ENCODE peak calls at places on chromosomes 12 and 14, in six cellular contexts. C is endothelial cell, X is B cell, R is sigmoid colon, B is HFFc6, M is Panc1. Z is an unnamed sample.

GRCh38 chr12:93390565-93391297 is 13.0 kb downstream of the NUDT4 start:
- DNase-seq in R (no peak), C (no peak), X (peak), B (no peak), M (no peak), Z (no peak)

GRCh38 chr12:93776581-93777018 is 99.4 kb downstream of the CRADD start:
- DNase-seq in B (peak), C (no peak), M (no peak), R (no peak), X (no peak), Z (no peak)

GRCh38 chr14:68363841-68364711 is 428.8 kb downstream of the ZFP36L1 start:
- DNase-seq in C (peak), M (no peak), B (no peak), X (no peak), R (peak), Z (no peak)

GRCh38 chr12:12528361-12529092 is 34.1 kb downstream of the DUSP16 start:
- DNase-seq in X (no peak), R (no peak), M (no peak), B (no peak), C (no peak), Z (no peak)

GRCh38 chr12:89556976-89557375 is 31.1 kb upstream of the POC1B start:
- DNase-seq in C (no peak), B (no peak), R (no peak), M (no peak), X (no peak), Z (no peak)

GRCh38 chr12:114167431-114167830 is 201.3 kb upstream of the RBM19 start:
- DNase-seq in B (peak), R (no peak), M (no peak), C (no peak), X (no peak), Z (no peak)

GRCh38 chr12:63952980-63953379 is 108.5 kb downstream of the SRGAP1 start:
- DNase-seq in M (no peak), B (no peak), C (no peak), R (no peak), X (no peak), Z (no peak)

GRCh38 chr14:37559386-37559785 is 35.7 kb downstream of the FOXA1 start:
- DNase-seq in M (no peak), R (no peak), B (no peak), C (no peak), X (no peak), Z (no peak)

GRCh38 chr12:16003460-16003859 is 92.3 kb downstream of the DERA start:
- DNase-seq in M (no peak), R (no peak), X (no peak), B (no peak), C (no peak), Z (no peak)

GRCh38 chr14:22438742-22439141 is 150.3 kb downstream of the DAD1 start:
- DNase-seq in M (no peak), B (no peak), R (no peak), X (no peak), C (no peak), Z (no peak)

GRCh38 chr14:33335366-33335765 is 396.7 kb downstream of the NPAS3 start:
- DNase-seq in R (no peak), M (no peak), C (no peak), X (no peak), B (no peak), Z (no peak)

GRCh38 chr14:74953686-74954085 is 1.7 kb downstream of the PGF start:
- DNase-seq in B (no peak), R (no peak), M (no peak), C (no peak), X (no peak), Z (no peak)

GRCh38 chr12:6059221-6059620 is 65.2 kb downstream of the VWF start:
- DNase-seq in M (no peak), R (no peak), C (no peak), X (no peak), B (no peak), Z (no peak)
- TF ChIP-seq CTCF in M (no peak), R (no peak), C (no peak), X (no peak), B (no peak), Z (no peak)

DNA sequence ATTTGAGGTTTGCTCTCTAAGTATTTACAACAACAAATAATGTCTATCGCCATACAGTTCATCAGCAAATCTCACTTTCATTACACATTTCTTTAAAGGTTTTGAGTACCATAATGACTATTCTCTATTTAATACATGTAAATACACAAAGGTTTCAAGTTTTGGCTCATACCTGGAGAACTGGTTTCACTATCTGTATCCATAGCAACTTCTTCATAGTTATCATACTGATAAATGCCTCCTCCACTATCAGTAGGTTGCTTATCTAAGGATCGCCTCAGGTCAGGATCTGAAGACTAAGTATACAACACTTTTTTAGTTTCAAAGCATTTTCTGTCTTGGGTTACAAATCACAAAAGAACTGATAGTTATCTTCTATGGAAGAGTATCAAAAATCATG is 21.4 kb downstream of the ZFC3H1 start:
- DNase-seq in X (no peak), B (no peak), M (no peak), C (no peak), R (no peak), Z (no peak)
- TF ChIP-seq CTCF in X (no peak), B (no peak), M (no peak), C (no peak), R (no peak), Z (no peak)

GRCh38 chr12:8950287-8950574 is 786 bp upstream of the M6PR start:
- DNase-seq in M (no peak), X (no peak), C (no peak), R (no peak), B (no peak), Z (no peak)
- TF ChIP-seq CTCF in M (peak), X (no peak), C (no peak), R (no peak), B (peak), Z (no peak)

DNA sequence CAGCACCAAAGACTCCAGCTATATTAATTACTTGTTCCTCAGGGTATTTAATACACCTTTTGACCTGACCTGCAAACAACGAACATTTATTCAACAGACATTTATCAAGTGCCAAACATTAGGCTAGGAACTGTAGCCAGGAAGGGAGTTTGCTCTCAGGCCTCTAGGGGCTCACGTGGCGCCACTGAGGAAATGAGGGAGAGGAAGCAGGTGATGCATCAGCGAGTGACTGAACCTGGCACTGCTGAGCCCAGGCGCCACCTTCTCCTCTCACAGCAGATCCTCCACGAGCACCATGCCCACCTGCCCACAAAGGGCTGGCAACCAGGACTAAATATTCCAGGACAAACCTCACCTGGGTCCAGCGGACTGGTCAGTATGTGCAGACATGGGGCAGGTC is 50.2 kb downstream of the SETD3 start:
- DNase-seq in B (no peak), R (no peak), C (peak), M (no peak), X (peak), Z (no peak)
- TF ChIP-seq CTCF in B (peak), R (no peak), C (peak), M (peak), X (peak), Z (peak)

GRCh38 chr12:103401421-103401820 is 94.3 kb downstream of the C12orf42 start:
- DNase-seq in B (no peak), C (no peak), R (no peak), M (no peak), X (peak), Z (no peak)
- TF ChIP-seq CTCF in B (no peak), C (no peak), R (no peak), M (peak), X (no peak), Z (no peak)

GRCh38 chr12:105083551-105084105 is 630 bp downstream of the ALDH1L2 start:
- DNase-seq in C (no peak), M (no peak), X (peak), R (peak), B (peak), Z (peak)
- TF ChIP-seq CTCF in C (no peak), M (no peak), X (no peak), R (no peak), B (peak), Z (no peak)

DNA sequence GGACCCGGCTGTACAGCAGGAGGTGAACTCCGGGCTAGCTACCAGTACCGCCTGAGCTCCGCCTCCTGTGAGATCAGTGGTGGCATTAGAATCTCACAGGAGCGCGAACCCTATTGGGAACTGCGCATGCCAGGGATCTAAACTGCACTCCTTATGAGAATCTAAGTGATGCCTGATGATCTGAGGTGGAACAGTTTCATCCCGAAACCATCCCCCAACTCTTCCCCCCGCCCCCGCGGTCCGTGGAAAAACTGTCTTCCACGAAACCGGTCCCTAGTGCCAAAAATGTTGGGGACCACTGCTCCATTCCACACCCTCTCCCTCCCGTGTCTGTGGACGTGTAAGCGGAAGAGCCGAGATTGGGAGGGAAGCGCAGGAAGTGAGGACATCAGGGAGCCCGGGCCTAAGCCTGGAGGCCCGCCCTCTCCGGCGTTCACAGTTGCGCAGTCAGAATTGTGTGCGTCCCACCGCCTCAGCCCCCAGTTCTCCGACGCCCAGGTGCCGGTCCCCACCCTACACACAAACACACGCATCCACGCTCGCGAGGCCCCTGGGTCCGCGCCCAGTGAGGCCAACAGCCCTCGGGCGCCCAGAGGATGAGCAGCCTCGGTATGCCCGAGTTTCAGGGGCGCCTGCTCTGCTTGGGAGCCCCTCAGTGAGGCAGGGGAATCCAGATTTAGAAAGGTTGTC is 1.8 kb upstream of the RNASE4 start:
- DNase-seq in M (peak), R (peak), B (peak), C (peak), X (peak), Z (peak)
- TF ChIP-seq CTCF in M (no peak), R (no peak), B (peak), C (no peak), X (no peak), Z (no peak)